ENCODE peak calls at places on chromosomes 2 and 18, in eight cellular contexts. One of them, this sample, is unnamed.
A peak's percentile ranks its signal among the peaks of the same experiment; 100 is the strongest.

GRCh38 chr2:46657042-46657504 is 177.7 kb downstream of the TMEM247 start:
- DNase-seq in Panc1: no peak
- DNase-seq in CD8-positive, alpha-beta T cell: no peak
- DNase-seq in astrocyte: no peak
- DNase-seq in adrenal gland: peak; percentile 70
- DNase-seq in adipocyte: peak; percentile 86
- DNase-seq in testis: peak; percentile 77
- DNase-seq in cardiac muscle cell: peak; percentile 91
- DNase-seq in this sample: no peak

GRCh38 chr2:149741646-149742045 is 154.1 kb upstream of the MMADHC start:
- DNase-seq in adipocyte: peak; percentile 84
- DNase-seq in Panc1: no peak
- DNase-seq in cardiac muscle cell: peak; percentile 89
- DNase-seq in astrocyte: peak; percentile 93
- DNase-seq in testis: no peak
- DNase-seq in CD8-positive, alpha-beta T cell: no peak
- DNase-seq in adrenal gland: no peak
- DNase-seq in this sample: peak; percentile 59

GRCh38 chr2:238956676-238957075 is 108.8 kb downstream of the TWIST2 start:
- DNase-seq in astrocyte: no peak
- DNase-seq in cardiac muscle cell: no peak
- DNase-seq in Panc1: no peak
- DNase-seq in testis: no peak
- DNase-seq in adrenal gland: no peak
- DNase-seq in CD8-positive, alpha-beta T cell: no peak
- DNase-seq in adipocyte: no peak
- DNase-seq in this sample: no peak

GRCh38 chr2:84889332-84889731 is 8.4 kb upstream of the TRABD2A start:
- DNase-seq in adrenal gland: no peak
- DNase-seq in CD8-positive, alpha-beta T cell: no peak
- DNase-seq in Panc1: no peak
- DNase-seq in testis: no peak
- DNase-seq in adipocyte: no peak
- DNase-seq in astrocyte: no peak
- DNase-seq in cardiac muscle cell: no peak
- DNase-seq in this sample: no peak

GRCh38 chr18:32629990-32630389 is 142.8 kb downstream of the KLHL14 start:
- DNase-seq in testis: peak; percentile 21
- DNase-seq in adrenal gland: no peak
- DNase-seq in cardiac muscle cell: no peak
- DNase-seq in CD8-positive, alpha-beta T cell: no peak
- DNase-seq in adipocyte: no peak
- DNase-seq in astrocyte: no peak
- DNase-seq in Panc1: no peak
- DNase-seq in this sample: no peak

GRCh38 chr2:113180131-113180946 is 6.6 kb downstream of the PSD4 start:
- DNase-seq in Panc1: no peak
- DNase-seq in adrenal gland: no peak
- DNase-seq in cardiac muscle cell: no peak
- DNase-seq in CD8-positive, alpha-beta T cell: no peak
- DNase-seq in astrocyte: no peak
- DNase-seq in adipocyte: no peak
- DNase-seq in testis: no peak
- DNase-seq in this sample: no peak

GRCh38 chr2:66582364-66582974 is 147.5 kb downstream of the MEIS1 start:
- DNase-seq in adipocyte: no peak
- DNase-seq in cardiac muscle cell: no peak
- DNase-seq in astrocyte: no peak
- DNase-seq in testis: no peak
- DNase-seq in adrenal gland: no peak
- DNase-seq in CD8-positive, alpha-beta T cell: no peak
- DNase-seq in Panc1: no peak
- DNase-seq in this sample: no peak

GRCh38 chr2:15223887-15224286 is 337.2 kb downstream of the NBAS start:
- DNase-seq in Panc1: no peak
- DNase-seq in CD8-positive, alpha-beta T cell: no peak
- DNase-seq in adrenal gland: no peak
- DNase-seq in adipocyte: peak; percentile 59
- DNase-seq in cardiac muscle cell: peak; percentile 87
- DNase-seq in testis: no peak
- DNase-seq in astrocyte: peak; percentile 73
- DNase-seq in this sample: no peak

GRCh38 chr2:85996591-85996990 is 107.8 kb upstream of the ST3GAL5 start:
- DNase-seq in adipocyte: no peak
- DNase-seq in adrenal gland: no peak
- DNase-seq in testis: peak; percentile 72
- DNase-seq in Panc1: no peak
- DNase-seq in cardiac muscle cell: peak; percentile 64
- DNase-seq in astrocyte: no peak
- DNase-seq in CD8-positive, alpha-beta T cell: no peak
- DNase-seq in this sample: no peak

GRCh38 chr2:18368008-18368407 is 192.4 kb downstream of the RDH14 start:
- DNase-seq in adrenal gland: no peak
- DNase-seq in cardiac muscle cell: no peak
- DNase-seq in astrocyte: peak; percentile 48
- DNase-seq in adipocyte: no peak
- DNase-seq in Panc1: no peak
- DNase-seq in CD8-positive, alpha-beta T cell: no peak
- DNase-seq in testis: no peak
- DNase-seq in this sample: no peak

GRCh38 chr2:182650704-182651103 is 65.4 kb upstream of the DNAJC10 start:
- DNase-seq in adipocyte: peak; percentile 91
- DNase-seq in CD8-positive, alpha-beta T cell: no peak
- DNase-seq in cardiac muscle cell: peak; percentile 86
- DNase-seq in Panc1: peak; percentile 30
- DNase-seq in astrocyte: peak; percentile 38
- DNase-seq in adrenal gland: no peak
- DNase-seq in testis: no peak
- DNase-seq in this sample: no peak

GRCh38 chr2:222319576-222320440 is 21.0 kb upstream of the PAX3 start:
- DNase-seq in testis: peak; percentile 58
- DNase-seq in Panc1: no peak
- DNase-seq in adipocyte: peak; percentile 55
- DNase-seq in CD8-positive, alpha-beta T cell: no peak
- DNase-seq in cardiac muscle cell: peak; percentile 40
- DNase-seq in astrocyte: no peak
- DNase-seq in adrenal gland: peak; percentile 29
- DNase-seq in this sample: peak; percentile 48

GRCh38 chr2:102289129-102289528 is 22.2 kb upstream of the IL1RL1 start:
- DNase-seq in cardiac muscle cell: peak; percentile 39
- DNase-seq in testis: no peak
- DNase-seq in adipocyte: no peak
- DNase-seq in CD8-positive, alpha-beta T cell: no peak
- DNase-seq in adrenal gland: no peak
- DNase-seq in Panc1: no peak
- DNase-seq in astrocyte: no peak
- DNase-seq in this sample: no peak

GRCh38 chr2:168049609-168050008 is 197.8 kb downstream of the STK39 start:
- DNase-seq in adipocyte: no peak
- DNase-seq in astrocyte: no peak
- DNase-seq in Panc1: no peak
- DNase-seq in cardiac muscle cell: no peak
- DNase-seq in testis: no peak
- DNase-seq in adrenal gland: no peak
- DNase-seq in CD8-positive, alpha-beta T cell: no peak
- DNase-seq in this sample: no peak

GRCh38 chr2:105404736-105405135 is 5.9 kb upstream of the FHL2 start:
- DNase-seq in CD8-positive, alpha-beta T cell: no peak
- DNase-seq in cardiac muscle cell: no peak
- DNase-seq in adrenal gland: no peak
- DNase-seq in testis: no peak
- DNase-seq in adipocyte: no peak
- DNase-seq in astrocyte: peak; percentile 79
- DNase-seq in Panc1: no peak
- DNase-seq in this sample: no peak

GRCh38 chr18:808086-808485 is 4.0 kb downstream of the YES1 start:
- DNase-seq in astrocyte: peak; percentile 26
- DNase-seq in CD8-positive, alpha-beta T cell: no peak
- DNase-seq in cardiac muscle cell: peak; percentile 45
- DNase-seq in Panc1: no peak
- DNase-seq in adipocyte: peak; percentile 19
- DNase-seq in testis: no peak
- DNase-seq in adrenal gland: no peak
- DNase-seq in this sample: peak; percentile 50

GRCh38 chr2:167793725-167794124 is 453.7 kb downstream of the STK39 start:
- DNase-seq in astrocyte: no peak
- DNase-seq in adipocyte: no peak
- DNase-seq in testis: no peak
- DNase-seq in adrenal gland: no peak
- DNase-seq in cardiac muscle cell: no peak
- DNase-seq in CD8-positive, alpha-beta T cell: no peak
- DNase-seq in Panc1: no peak
- DNase-seq in this sample: no peak

DNA sequence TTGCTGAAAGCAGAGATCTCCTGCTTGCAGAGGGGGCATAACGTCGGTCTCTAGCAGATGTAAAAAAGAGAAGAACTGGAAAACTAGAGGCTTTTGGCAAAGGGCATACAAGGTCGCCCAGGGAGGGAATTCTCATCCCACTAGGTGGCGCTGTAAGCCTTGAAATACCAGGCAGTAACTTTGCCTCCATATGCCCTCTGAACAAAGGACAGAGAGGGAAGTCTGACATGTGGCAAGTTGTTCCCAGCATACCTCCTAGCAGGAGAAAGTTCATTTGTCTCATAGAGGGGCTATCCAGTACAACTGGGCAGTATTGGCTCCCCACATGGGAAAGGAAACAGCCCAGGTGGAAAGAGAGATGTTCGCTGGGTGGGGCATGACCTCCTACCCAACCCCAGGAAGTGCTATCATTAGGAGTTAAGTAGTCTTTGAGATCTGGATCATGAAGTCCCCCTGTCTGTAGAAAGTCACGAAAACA is 40.0 kb downstream of the STK17B start:
- DNase-seq in adipocyte: peak; percentile 45
- DNase-seq in adrenal gland: peak; percentile 24
- DNase-seq in astrocyte: no peak
- DNase-seq in Panc1: peak; percentile 45
- DNase-seq in testis: peak; percentile 60
- DNase-seq in CD8-positive, alpha-beta T cell: peak; percentile 62
- DNase-seq in cardiac muscle cell: peak; percentile 27
- DNase-seq in this sample: peak; percentile 56
- H3K9me3 ChIP-seq in adipocyte: peaks cover 36% of the 10 kb centered on the region
- H3K9me3 ChIP-seq in adrenal gland: peaks cover 38% of the 10 kb centered on the region
- H3K9me3 ChIP-seq in astrocyte: peaks cover 27% of the 10 kb centered on the region
- H3K9me3 ChIP-seq in Panc1: peaks cover 10% of the 10 kb centered on the region
- H3K9me3 ChIP-seq in testis: no peaks in the 10 kb centered on the region
- H3K9me3 ChIP-seq in CD8-positive, alpha-beta T cell: peaks cover 19% of the 10 kb centered on the region
- H3K9me3 ChIP-seq in cardiac muscle cell: no peaks in the 10 kb centered on the region
- H3K9me3 ChIP-seq in this sample: peaks cover 17% of the 10 kb centered on the region

DNA sequence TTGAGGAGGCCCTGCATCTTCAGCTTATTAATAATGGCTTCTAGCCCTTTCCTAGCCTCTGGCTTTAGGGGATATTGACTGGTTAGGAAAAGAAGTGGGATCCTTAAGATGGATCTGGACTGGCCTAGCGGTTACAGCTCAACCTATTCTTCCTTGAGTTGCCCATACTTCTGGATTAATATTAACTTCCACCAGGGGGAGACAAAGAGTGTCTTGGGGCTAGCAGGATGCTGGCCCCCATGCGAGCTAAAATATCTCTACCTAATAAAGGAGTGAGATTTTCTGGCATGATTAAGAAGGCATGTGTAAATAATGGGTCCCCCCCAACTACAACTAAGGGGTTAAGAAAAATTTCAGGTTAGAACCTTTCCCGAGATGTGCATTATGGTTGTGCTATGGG is 23.2 kb upstream of the PLA2R1 start:
- DNase-seq in adrenal gland: no peak
- DNase-seq in Panc1: no peak
- DNase-seq in CD8-positive, alpha-beta T cell: no peak
- DNase-seq in cardiac muscle cell: no peak
- DNase-seq in adipocyte: no peak
- DNase-seq in testis: no peak
- DNase-seq in astrocyte: no peak
- DNase-seq in this sample: no peak
- H3K9me3 ChIP-seq in adrenal gland: peaks cover 31% of the 10 kb centered on the region
- H3K9me3 ChIP-seq in Panc1: peaks cover 13% of the 10 kb centered on the region
- H3K9me3 ChIP-seq in CD8-positive, alpha-beta T cell: peaks cover 18% of the 10 kb centered on the region
- H3K9me3 ChIP-seq in cardiac muscle cell: peaks cover 7% of the 10 kb centered on the region
- H3K9me3 ChIP-seq in adipocyte: peaks cover 43% of the 10 kb centered on the region
- H3K9me3 ChIP-seq in testis: no peaks in the 10 kb centered on the region
- H3K9me3 ChIP-seq in astrocyte: peaks cover 30% of the 10 kb centered on the region
- H3K9me3 ChIP-seq in this sample: peaks cover 33% of the 10 kb centered on the region

GRCh38 chr18:72452328-72452727 is 91.8 kb downstream of the CBLN2 start:
- DNase-seq in astrocyte: no peak
- DNase-seq in testis: no peak
- DNase-seq in adrenal gland: no peak
- DNase-seq in CD8-positive, alpha-beta T cell: no peak
- DNase-seq in Panc1: no peak
- DNase-seq in cardiac muscle cell: no peak
- DNase-seq in adipocyte: no peak
- DNase-seq in this sample: no peak
- H3K9me3 ChIP-seq in astrocyte: no peaks in the 10 kb centered on the region
- H3K9me3 ChIP-seq in testis: no peaks in the 10 kb centered on the region
- H3K9me3 ChIP-seq in adrenal gland: no peaks in the 10 kb centered on the region
- H3K9me3 ChIP-seq in CD8-positive, alpha-beta T cell: no peaks in the 10 kb centered on the region
- H3K9me3 ChIP-seq in Panc1: no peaks in the 10 kb centered on the region
- H3K9me3 ChIP-seq in cardiac muscle cell: no peaks in the 10 kb centered on the region
- H3K9me3 ChIP-seq in adipocyte: no peaks in the 10 kb centered on the region
- H3K9me3 ChIP-seq in this sample: no peaks in the 10 kb centered on the region

GRCh38 chr2:176151199-176152099 is at the start of gene HOXD4:
- DNase-seq in Panc1: no peak
- DNase-seq in CD8-positive, alpha-beta T cell: no peak
- DNase-seq in testis: no peak
- DNase-seq in adrenal gland: no peak
- DNase-seq in adipocyte: no peak
- DNase-seq in cardiac muscle cell: no peak
- DNase-seq in astrocyte: peak; percentile 56
- DNase-seq in this sample: no peak

GRCh38 chr2:176148758-176149483 is 2.4 kb upstream of the HOXD4 start:
- DNase-seq in CD8-positive, alpha-beta T cell: no peak
- DNase-seq in testis: peak; percentile 13
- DNase-seq in adipocyte: no peak
- DNase-seq in adrenal gland: no peak
- DNase-seq in Panc1: no peak
- DNase-seq in cardiac muscle cell: no peak
- DNase-seq in astrocyte: no peak
- DNase-seq in this sample: no peak

GRCh38 chr2:176147790-176148496 is 3.4 kb upstream of the HOXD4 start:
- DNase-seq in astrocyte: no peak
- DNase-seq in adipocyte: no peak
- DNase-seq in cardiac muscle cell: no peak
- DNase-seq in testis: peak; percentile 27
- DNase-seq in Panc1: no peak
- DNase-seq in CD8-positive, alpha-beta T cell: no peak
- DNase-seq in adrenal gland: peak; percentile 9
- DNase-seq in this sample: no peak

GRCh38 chr2:176150338-176151198 is 782 bp upstream of the HOXD4 start:
- DNase-seq in adipocyte: no peak
- DNase-seq in testis: no peak
- DNase-seq in astrocyte: no peak
- DNase-seq in Panc1: no peak
- DNase-seq in cardiac muscle cell: no peak
- DNase-seq in adrenal gland: no peak
- DNase-seq in CD8-positive, alpha-beta T cell: no peak
- DNase-seq in this sample: no peak

GRCh38 chr2:176149484-176150337 is 1.6 kb upstream of the HOXD4 start:
- DNase-seq in CD8-positive, alpha-beta T cell: no peak
- DNase-seq in astrocyte: no peak
- DNase-seq in adipocyte: no peak
- DNase-seq in Panc1: no peak
- DNase-seq in cardiac muscle cell: no peak
- DNase-seq in adrenal gland: no peak
- DNase-seq in testis: no peak
- DNase-seq in this sample: no peak
- H3K9me3 ChIP-seq in CD8-positive, alpha-beta T cell: no peaks in the 10 kb centered on the region
- H3K9me3 ChIP-seq in astrocyte: peaks cover 2% of the 10 kb centered on the region
- H3K9me3 ChIP-seq in adipocyte: no peaks in the 10 kb centered on the region
- H3K9me3 ChIP-seq in Panc1: no peaks in the 10 kb centered on the region
- H3K9me3 ChIP-seq in cardiac muscle cell: no peaks in the 10 kb centered on the region
- H3K9me3 ChIP-seq in adrenal gland: no peaks in the 10 kb centered on the region
- H3K9me3 ChIP-seq in testis: no peaks in the 10 kb centered on the region
- H3K9me3 ChIP-seq in this sample: no peaks in the 10 kb centered on the region

This sample was measured in MG63.